ENCODE peak calls at places on chromosomes 7 and 10, in six cellular contexts. F, G, S, P, W and K are unnamed samples.
A peak's percentile ranks its signal among the peaks of the same experiment; 100 is the strongest.

GRCh38 chr7:21154592-21154991 is 273.3 kb upstream of the SP4 start:
- DNase-seq in F (no peak), W (no peak), P (no peak), S (no peak), G (no peak), K (no peak)

GRCh38 chr10:4939224-4940072 is 23.8 kb upstream of the AKR1C1 start:
- DNase-seq in F (peak; percentile 63), S (no peak), W (no peak), G (no peak), P (no peak), K (no peak)

GRCh38 chr7:8365499-8366110 is 67.8 kb upstream of the NXPH1 start:
- DNase-seq in G (no peak), F (peak; percentile 1), W (peak; percentile 35), S (peak; percentile 18), P (peak; percentile 64), K (no peak)

GRCh38 chr7:139034855-139035587 is 821 bp downstream of the ZC3HAV1L start:
- DNase-seq in S (peak; percentile 49), P (peak; percentile 36), W (no peak), F (peak; percentile 69), G (peak; percentile 65), K (no peak)

GRCh38 chr7:92133133-92133736 is 1.0 kb downstream of the CYP51A1 start:
- DNase-seq in G (no peak), S (no peak), W (no peak), F (peak; percentile 58), P (no peak), K (peak; percentile 53)

GRCh38 chr10:43760514-43760913 is 111.8 kb upstream of the ZNF32 start:
- DNase-seq in S (no peak), F (no peak), G (no peak), W (no peak), P (no peak), K (no peak)

GRCh38 chr10:8600192-8600591 is 545.7 kb downstream of the GATA3 start:
- DNase-seq in G (no peak), P (no peak), W (no peak), S (no peak), F (no peak), K (no peak)

GRCh38 chr7:141133646-141134045 is 59.8 kb downstream of the TMEM178B start:
- DNase-seq in P (no peak), G (no peak), W (no peak), S (no peak), F (no peak), K (no peak)

GRCh38 chr10:3053145-3053544 is 14.2 kb upstream of the PFKP start:
- DNase-seq in G (no peak), W (no peak), S (no peak), F (no peak), P (no peak), K (no peak)

GRCh38 chr10:110864662-110865140 is 7.0 kb upstream of the PDCD4 start:
- DNase-seq in G (peak; percentile 22), F (peak; percentile 15), P (no peak), W (no peak), S (no peak), K (no peak)

GRCh38 chr7:101916041-101916800 is 98.8 kb downstream of the CUX1 start:
- DNase-seq in S (no peak), P (no peak), F (no peak), G (no peak), W (no peak), K (no peak)

GRCh38 chr10:49177391-49178355 is 10.5 kb downstream of the TMEM273 start:
- DNase-seq in G (no peak), P (no peak), S (peak; percentile 61), F (peak; percentile 97), W (peak; percentile 27), K (no peak)

GRCh38 chr10:69360485-69361302 is 56.0 kb downstream of the TACR2 start:
- DNase-seq in G (no peak), S (peak; percentile 82), F (peak; percentile 97), P (no peak), W (no peak), K (no peak)

GRCh38 chr10:124280916-124281315 is 137.8 kb downstream of the OAT start:
- DNase-seq in F (no peak), W (no peak), S (no peak), P (no peak), G (no peak), K (no peak)

GRCh38 chr10:43121444-43121843 is 16.8 kb upstream of the CSGALNACT2 start:
- DNase-seq in W (no peak), F (no peak), P (no peak), S (no peak), G (no peak), K (no peak)

GRCh38 chr7:134806197-134806596 is 26.8 kb downstream of the CALD1 start:
- DNase-seq in P (no peak), S (no peak), G (no peak), W (no peak), F (no peak), K (no peak)

GRCh38 chr10:94383515-94383914 is 18.8 kb upstream of the TBC1D12 start:
- DNase-seq in P (no peak), G (no peak), W (no peak), F (no peak), S (peak; percentile 8), K (no peak)

GRCh38 chr10:42963302-42963701 is 113.6 kb upstream of the RET start:
- DNase-seq in S (no peak), F (no peak), G (no peak), P (no peak), W (no peak), K (no peak)

GRCh38 chr10:31757831-31758230 is 170.8 kb downstream of the ARHGAP12 start:
- DNase-seq in G (no peak), S (no peak), P (peak; percentile 74), W (no peak), F (peak; percentile 46), K (no peak)

GRCh38 chr10:37479469-37479868 is 354.1 kb downstream of the ANKRD30A start:
- DNase-seq in G (no peak), W (no peak), F (no peak), P (no peak), S (no peak), K (no peak)

GRCh38 chr7:24197852-24198251 is 86.1 kb upstream of the NPY start:
- DNase-seq in S (no peak), F (peak; percentile 6), G (no peak), P (no peak), W (no peak), K (no peak)

GRCh38 chr10:114806572-114807391 is 14.8 kb upstream of the FHIP2A start:
- DNase-seq in P (no peak), G (no peak), W (no peak), S (no peak), F (peak; percentile 62), K (no peak)

GRCh38 chr10:114802177-114802576 is 19.4 kb upstream of the FHIP2A start:
- DNase-seq in G (no peak), W (no peak), S (no peak), P (no peak), F (no peak), K (no peak)

DNA sequence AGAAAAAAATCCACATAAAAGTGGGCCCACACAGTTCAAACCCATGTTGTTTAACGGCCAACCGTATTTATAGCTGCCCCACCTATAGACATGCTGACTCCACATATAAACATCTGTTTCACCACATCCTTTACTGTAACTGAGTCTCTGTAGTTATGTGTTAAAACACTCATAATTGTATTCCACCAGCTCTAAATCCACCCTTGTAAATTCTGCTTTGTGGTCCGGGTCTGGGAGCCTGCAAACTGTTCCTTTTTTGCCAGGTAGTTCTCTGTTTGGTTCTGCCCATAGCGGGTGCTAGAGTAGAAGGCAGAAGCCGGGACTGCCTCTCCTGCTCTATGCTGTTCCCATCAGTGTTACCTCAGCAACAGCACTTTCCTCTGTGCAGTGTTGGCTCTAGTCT is 20.2 kb upstream of the FHIP2A start:
- DNase-seq in W (no peak), G (peak; percentile 79), S (no peak), P (no peak), F (no peak), K (no peak)
- H3K79me2 ChIP-seq in W (no peaks in the 10 kb centered on the region), G (no peaks in the 10 kb centered on the region), S (no peaks in the 10 kb centered on the region), P (no peaks in the 10 kb centered on the region), F (no peaks in the 10 kb centered on the region), K (no peaks in the 10 kb centered on the region)

DNA sequence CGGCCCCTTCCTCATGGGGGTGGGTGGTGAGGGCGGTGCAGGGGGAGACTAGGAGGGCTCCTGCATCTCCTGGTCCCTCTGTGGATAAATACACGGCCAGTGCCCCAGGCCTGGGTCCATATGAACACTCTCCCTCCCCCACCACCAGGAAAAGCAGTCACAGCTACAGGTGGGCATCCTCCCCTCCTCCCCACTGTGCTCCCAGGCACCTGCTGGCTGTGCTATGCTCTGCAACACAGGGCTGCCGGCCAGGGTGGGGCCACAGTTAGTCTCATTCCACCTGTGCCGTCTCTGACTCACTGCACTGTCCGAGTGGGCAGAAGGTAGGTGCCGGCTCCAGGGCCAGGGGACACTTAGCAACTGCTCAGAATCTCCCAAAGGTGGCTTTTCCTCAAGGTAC is 87.3 kb upstream of the INSIG1 start:
- DNase-seq in G (no peak), W (no peak), P (no peak), F (no peak), S (peak; percentile 41), K (no peak)
- H3K27me3 ChIP-seq in G (no peaks in the 10 kb centered on the region), W (no peaks in the 10 kb centered on the region), P (no peaks in the 10 kb centered on the region), F (no peaks in the 10 kb centered on the region), S (no peaks in the 10 kb centered on the region), K (no peaks in the 10 kb centered on the region)

GRCh38 chr7:94251-94801 is 98.0 kb upstream of the FAM20C start:
- DNase-seq in P (no peak), G (no peak), W (no peak), F (no peak), S (no peak), K (no peak)

GRCh38 chr7:97442-97841 is 94.9 kb upstream of the FAM20C start:
- DNase-seq in F (no peak), P (no peak), W (no peak), G (no peak), S (no peak), K (no peak)

GRCh38 chr7:95180-95862 is 97.0 kb upstream of the FAM20C start:
- DNase-seq in P (no peak), F (peak; percentile 73), S (no peak), W (no peak), G (no peak), K (no peak)

GRCh38 chr7:95863-96260 is 96.5 kb upstream of the FAM20C start:
- DNase-seq in W (no peak), G (no peak), S (no peak), P (no peak), F (no peak), K (no peak)

GRCh38 chr7:96861-97260 is 95.5 kb upstream of the FAM20C start:
- DNase-seq in F (no peak), W (no peak), G (no peak), S (no peak), P (no peak), K (no peak)
- H3K79me2 ChIP-seq in F (no peaks in the 10 kb centered on the region), W (no peaks in the 10 kb centered on the region), G (no peaks in the 10 kb centered on the region), S (no peaks in the 10 kb centered on the region), P (no peaks in the 10 kb centered on the region), K (no peaks in the 10 kb centered on the region)

DNA sequence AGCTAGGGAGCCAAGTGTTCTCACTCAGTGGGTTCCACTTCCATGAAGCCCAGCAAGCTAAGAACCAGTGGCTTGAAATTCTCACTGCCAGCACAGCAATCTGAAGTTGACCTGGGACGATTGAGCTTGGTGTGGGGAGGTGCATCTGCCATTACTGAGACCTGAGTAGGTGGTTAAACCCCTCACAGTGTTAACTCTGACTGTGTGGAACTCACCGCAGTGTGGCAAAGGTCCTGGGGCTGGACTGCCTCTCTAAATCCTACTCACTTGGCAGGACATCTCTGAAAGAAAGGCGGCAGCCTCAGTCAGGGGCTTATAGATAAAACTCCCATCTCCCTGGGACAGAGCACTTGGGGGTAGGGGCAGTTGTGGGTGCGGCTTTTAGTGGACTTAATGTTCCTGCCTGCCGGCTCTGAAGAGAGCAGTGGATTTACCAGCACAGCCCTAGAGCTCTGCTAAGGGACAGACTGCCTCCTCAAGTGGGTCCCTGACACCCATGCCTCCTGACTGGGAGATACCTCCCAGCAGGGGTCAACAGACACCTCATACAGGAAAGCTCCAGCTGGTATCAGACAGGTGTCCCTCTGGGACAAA is 143.1 kb downstream of the PDE1C start:
- DNase-seq in S (no peak), W (no peak), P (no peak), G (no peak), F (no peak), K (no peak)
- H3K27me3 ChIP-seq in S (no peaks in the 10 kb centered on the region), W (no peaks in the 10 kb centered on the region), P (no peaks in the 10 kb centered on the region), G (no peaks in the 10 kb centered on the region), F (no peaks in the 10 kb centered on the region), K (no peaks in the 10 kb centered on the region)